ENCODE peak calls at places on chromosomes 2 and 18, in ten cellular contexts. E is osteocyte, S is AG20443, U is activated T-cell treated with anti-CD3 and anti-CD28 coated beads for 1 hour, L is naive B cell, B is SW480, X is AG04450, P is SW 1271, I is AG09309, T is myocyte. V is an unnamed sample.

GRCh38 chr2:230640540-230641011 is 72.1 kb upstream of the CAB39 start:
- DNase-seq in E (no peak), S (no peak), U (no peak), L (peak), B (no peak), X (peak), P (no peak), I (peak), T (no peak), V (no peak)

GRCh38 chr2:226387499-226387942 is 412.1 kb downstream of the IRS1 start:
- DNase-seq in E (no peak), S (no peak), U (no peak), L (no peak), B (no peak), X (no peak), P (no peak), I (no peak), T (peak), V (no peak)

GRCh38 chr2:96100893-96101304 is 15.5 kb downstream of the ADRA2B start:
- DNase-seq in E (peak), S (no peak), U (no peak), L (no peak), B (no peak), X (no peak), P (no peak), I (no peak), T (no peak), V (no peak)

GRCh38 chr2:56448403-56448998 is 264.7 kb downstream of the CCDC85A start:
- DNase-seq in E (no peak), S (peak), U (no peak), L (no peak), B (peak), X (no peak), P (no peak), I (no peak), T (peak), V (no peak)

GRCh38 chr2:11835403-11835802 is 89.0 kb downstream of the LPIN1 start:
- DNase-seq in E (no peak), S (no peak), U (no peak), L (no peak), B (peak), X (no peak), P (no peak), I (no peak), T (peak), V (no peak)

GRCh38 chr2:19845323-19845920 is 56.4 kb downstream of the TTC32 start:
- DNase-seq in E (peak), S (no peak), U (no peak), L (no peak), B (no peak), X (no peak), P (no peak), I (no peak), T (no peak), V (no peak)

GRCh38 chr2:193584522-193584938 is 1389.8 kb upstream of the TMEFF2 start:
- DNase-seq in E (no peak), S (no peak), U (no peak), L (peak), B (peak), X (no peak), P (no peak), I (no peak), T (peak), V (peak)

GRCh38 chr2:136098441-136098840 is 19.5 kb downstream of the CXCR4 start:
- DNase-seq in E (no peak), S (no peak), U (no peak), L (no peak), B (no peak), X (no peak), P (no peak), I (no peak), T (no peak), V (peak)

GRCh38 chr2:33051586-33052385 is 105.0 kb downstream of the LTBP1 start:
- DNase-seq in E (no peak), S (peak), U (no peak), L (no peak), B (no peak), X (no peak), P (no peak), I (peak), T (peak), V (no peak)

GRCh38 chr2:31012384-31012783 is 125.9 kb downstream of the GALNT14 start:
- DNase-seq in E (no peak), S (no peak), U (no peak), L (no peak), B (no peak), X (no peak), P (no peak), I (no peak), T (no peak), V (no peak)

GRCh38 chr2:44077942-44078511 is 82.2 kb upstream of the LRPPRC start:
- DNase-seq in E (no peak), S (no peak), U (no peak), L (no peak), B (no peak), X (no peak), P (no peak), I (no peak), T (no peak), V (no peak)

GRCh38 chr18:23588836-23589560 is 2.7 kb upstream of the NPC1 start:
- DNase-seq in E (no peak), S (no peak), U (no peak), L (no peak), B (peak), X (no peak), P (no peak), I (peak), T (peak), V (no peak)

GRCh38 chr2:28624798-28625701 is 126.6 kb upstream of the PPP1CB start:
- DNase-seq in E (no peak), S (peak), U (no peak), L (peak), B (peak), X (no peak), P (no peak), I (no peak), T (peak), V (peak)

GRCh38 chr2:48849770-48850169 is 94.2 kb upstream of the LHCGR start:
- DNase-seq in E (no peak), S (peak), U (no peak), L (no peak), B (no peak), X (peak), P (no peak), I (no peak), T (no peak), V (no peak)

GRCh38 chr2:56191617-56192016 is 7.8 kb downstream of the CCDC85A start:
- DNase-seq in E (no peak), S (peak), U (no peak), L (no peak), B (peak), X (no peak), P (no peak), I (no peak), T (peak), V (peak)